ENCODE peak calls at places on chromosomes 7 and 10, in five cellular contexts. K is T follicular helper cell, B is H4, O is IMR-90, E is KBM-7. Z is an unnamed sample.

GRCh38 chr7:158247758-158248487 is 339.7 kb downstream of the PTPRN2 start:
- DNase-seq in K (no peak), B (no peak), O (no peak), E (no peak), Z (no peak)

GRCh38 chr10:9858816-9859215 is 1158.9 kb upstream of the CELF2 start:
- DNase-seq in K (no peak), B (no peak), O (peak; percentile 11), E (no peak), Z (no peak)

GRCh38 chr10:4046722-4047354 is 261.8 kb upstream of the KLF6 start:
- DNase-seq in K (no peak), B (no peak), O (no peak), E (no peak), Z (no peak)

GRCh38 chr10:78170026-78170475 is 136.4 kb downstream of the RPS24 start:
- DNase-seq in K (no peak), B (no peak), O (peak; percentile 69), E (no peak), Z (no peak)

GRCh38 chr7:12066561-12066960 is 144.5 kb upstream of the TMEM106B start:
- DNase-seq in K (no peak), B (no peak), O (peak; percentile 21), E (peak; percentile 24), Z (peak; percentile 71)

GRCh38 chr10:132526676-132527075 is 10.9 kb upstream of the INPP5A start:
- DNase-seq in K (no peak), B (no peak), O (peak; percentile 72), E (no peak), Z (peak; percentile 29)

GRCh38 chr10:89373916-89374711 is 3.7 kb upstream of the IFIT1B start:
- DNase-seq in K (no peak), B (peak; percentile 90), O (peak; percentile 94), E (no peak), Z (peak; percentile 68)

GRCh38 chr10:18140957-18141888 is 999 bp downstream of the CACNB2 start:
- DNase-seq in K (no peak), B (no peak), O (no peak), E (no peak), Z (no peak)

GRCh38 chr7:30984359-30985107 is 20.8 kb downstream of the GHRHR start:
- DNase-seq in K (no peak), B (peak; percentile 93), O (no peak), E (no peak), Z (peak; percentile 86)

GRCh38 chr10:43398939-43399871 is 9.8 kb downstream of the HNRNPF start:
- DNase-seq in K (no peak), B (no peak), O (peak; percentile 72), E (no peak), Z (no peak)

GRCh38 chr10:72228318-72228751 is 12.3 kb upstream of the ASCC1 start:
- DNase-seq in K (no peak), B (no peak), O (no peak), E (no peak), Z (no peak)

GRCh38 chr10:306654-307185 is 171.5 kb downstream of the ZMYND11 start:
- DNase-seq in K (no peak), B (no peak), O (no peak), E (no peak), Z (no peak)

GRCh38 chr7:3154881-3155494 is 111.3 kb upstream of the CARD11 start:
- DNase-seq in K (peak; percentile 27), B (peak; percentile 75), O (peak; percentile 48), E (peak; percentile 84), Z (peak; percentile 62)

GRCh38 chr10:62185914-62186692 is 82.5 kb downstream of the RTKN2 start:
- DNase-seq in K (no peak), B (no peak), O (no peak), E (no peak), Z (no peak)

GRCh38 chr7:19470031-19470430 is 238.8 kb downstream of the POLR1F start:
- DNase-seq in K (no peak), B (no peak), O (peak; percentile 84), E (no peak), Z (no peak)

GRCh38 chr10:48466611-48467240 is 138.1 kb downstream of the ARHGAP22 start:
- DNase-seq in K (no peak), B (no peak), O (no peak), E (no peak), Z (no peak)

GRCh38 chr10:10730644-10731043 is 287.0 kb upstream of the CELF2 start:
- DNase-seq in K (no peak), B (no peak), O (no peak), E (no peak), Z (no peak)

GRCh38 chr10:87862644-87863101 is 660 bp downstream of the KLLN start:
- DNase-seq in K (peak; percentile 65), B (no peak), O (peak; percentile 57), E (no peak), Z (no peak)

GRCh38 chr10:97117372-97117771 is 68.4 kb downstream of the SLIT1 start:
- DNase-seq in K (no peak), B (no peak), O (no peak), E (peak; percentile 16), Z (peak; percentile 21)

GRCh38 chr10:106897631-106898161 is 266.8 kb downstream of the SORCS1 start:
- DNase-seq in K (no peak), B (peak; percentile 11), O (no peak), E (no peak), Z (no peak)

GRCh38 chr7:21747806-21748205 is 197.9 kb downstream of the CDCA7L start:
- DNase-seq in K (no peak), B (no peak), O (no peak), E (no peak), Z (no peak)

GRCh38 chr7:4013793-4014192 is 668.3 kb upstream of the FOXK1 start:
- DNase-seq in K (no peak), B (no peak), O (no peak), E (no peak), Z (no peak)

GRCh38 chr7:51142741-51143390 is 173.7 kb downstream of the COBL start:
- DNase-seq in K (no peak), B (no peak), O (no peak), E (no peak), Z (no peak)

GRCh38 chr10:68296833-68297232 is 35.0 kb upstream of the HNRNPH3 start:
- DNase-seq in K (no peak), B (no peak), O (no peak), E (no peak), Z (no peak)

GRCh38 chr7:108348913-108349312 is 107.3 kb downstream of the NRCAM start:
- DNase-seq in K (no peak), B (no peak), O (peak; percentile 29), E (no peak), Z (peak; percentile 9)

GRCh38 chr10:66218258-66218657 is 707.6 kb upstream of the LRRTM3 start:
- DNase-seq in K (no peak), B (no peak), O (no peak), E (no peak), Z (no peak)

GRCh38 chr7:134320201-134320600 is 3.5 kb upstream of the SLC35B4 start:
- DNase-seq in K (no peak), B (no peak), O (peak; percentile 47), E (no peak), Z (no peak)

GRCh38 chr10:92839191-92840085 is 8.9 kb upstream of the EXOC6 start:
- DNase-seq in K (peak; percentile 13), B (peak; percentile 82), O (peak; percentile 91), E (peak; percentile 89), Z (no peak)

GRCh38 chr7:11168622-11169170 is 195.0 kb downstream of the PHF14 start:
- DNase-seq in K (no peak), B (no peak), O (no peak), E (no peak), Z (no peak)

GRCh38 chr7:146499970-146500369 is 383.4 kb downstream of the CNTNAP2 start:
- DNase-seq in K (no peak), B (no peak), O (no peak), E (no peak), Z (no peak)

GRCh38 chr7:75900617-75901315 is 14.2 kb upstream of the POR start:
- DNase-seq in K (no peak), B (no peak), O (no peak), E (no peak), Z (no peak)

GRCh38 chr7:32299133-32299702 is 191.0 kb downstream of the LSM5 start:
- DNase-seq in K (no peak), B (peak; percentile 45), O (no peak), E (peak; percentile 3), Z (peak; percentile 32)

GRCh38 chr7:494261-494687 is 25.4 kb downstream of the PDGFA start:
- DNase-seq in K (no peak), B (no peak), O (no peak), E (no peak), Z (no peak)

Z was measured in A172.